ENCODE peak calls at places on chromosomes 16 and 17, in nine cellular contexts. N is astrocyte of the spinal cord, V is cardiac fibroblast, B is neural crest cell, D is fibroblast of mammary gland, G is cardiac muscle cell, C is astrocyte, M is omental fat pad, Z is mesothelial cell of epicardium. T is an unnamed sample.

GRCh38 chr17:49397586-49397985 is 17.1 kb downstream of the PHB1 start:
- DNase-seq in M (no peak), B (no peak), C (no peak), D (no peak), V (no peak), N (no peak), Z (no peak), G (no peak), T (no peak)

GRCh38 chr17:77697480-77698400 is 260.8 kb upstream of the TNRC6C start:
- DNase-seq in G (no peak), D (no peak), M (no peak), Z (peak), N (no peak), V (no peak), C (no peak), B (no peak), T (no peak)

GRCh38 chr17:77869665-77870132 is 88.8 kb upstream of the TNRC6C start:
- DNase-seq in N (no peak), Z (no peak), V (no peak), D (no peak), G (no peak), B (no peak), C (no peak), M (no peak), T (peak)

GRCh38 chr16:16120382-16121184 is 102.7 kb downstream of the ABCC6 start:
- DNase-seq in N (no peak), D (no peak), V (no peak), G (peak), Z (no peak), B (no peak), M (no peak), C (no peak), T (no peak)

GRCh38 chr16:4517812-4518211 is 20.8 kb downstream of the CDIP1 start:
- DNase-seq in V (peak), B (peak), N (peak), C (no peak), G (peak), M (no peak), Z (peak), D (peak), T (no peak)

GRCh38 chr17:8154608-8155152 is 2.5 kb upstream of the PER1 start:
- DNase-seq in D (peak), M (no peak), B (no peak), C (no peak), N (no peak), V (peak), G (no peak), Z (no peak), T (no peak)

GRCh38 chr16:13896543-13897182 is 23.3 kb upstream of the ERCC4 start:
- DNase-seq in D (peak), N (no peak), V (peak), M (no peak), Z (no peak), C (no peak), B (no peak), G (peak), T (no peak)

GRCh38 chr16:1027416-1027815 is 45.1 kb upstream of the SSTR5 start:
- DNase-seq in B (no peak), G (no peak), Z (no peak), V (no peak), C (no peak), D (no peak), M (no peak), N (no peak), T (no peak)

GRCh38 chr17:6232768-6233130 is 162.6 kb downstream of the WSCD1 start:
- DNase-seq in Z (no peak), G (no peak), C (no peak), D (no peak), B (no peak), V (no peak), N (no peak), M (no peak), T (no peak)

GRCh38 chr17:73939808-73940207 is 263.7 kb upstream of the RPL38 start:
- DNase-seq in G (no peak), C (no peak), Z (no peak), V (no peak), M (no peak), B (no peak), D (no peak), N (no peak), T (no peak)

DNA sequence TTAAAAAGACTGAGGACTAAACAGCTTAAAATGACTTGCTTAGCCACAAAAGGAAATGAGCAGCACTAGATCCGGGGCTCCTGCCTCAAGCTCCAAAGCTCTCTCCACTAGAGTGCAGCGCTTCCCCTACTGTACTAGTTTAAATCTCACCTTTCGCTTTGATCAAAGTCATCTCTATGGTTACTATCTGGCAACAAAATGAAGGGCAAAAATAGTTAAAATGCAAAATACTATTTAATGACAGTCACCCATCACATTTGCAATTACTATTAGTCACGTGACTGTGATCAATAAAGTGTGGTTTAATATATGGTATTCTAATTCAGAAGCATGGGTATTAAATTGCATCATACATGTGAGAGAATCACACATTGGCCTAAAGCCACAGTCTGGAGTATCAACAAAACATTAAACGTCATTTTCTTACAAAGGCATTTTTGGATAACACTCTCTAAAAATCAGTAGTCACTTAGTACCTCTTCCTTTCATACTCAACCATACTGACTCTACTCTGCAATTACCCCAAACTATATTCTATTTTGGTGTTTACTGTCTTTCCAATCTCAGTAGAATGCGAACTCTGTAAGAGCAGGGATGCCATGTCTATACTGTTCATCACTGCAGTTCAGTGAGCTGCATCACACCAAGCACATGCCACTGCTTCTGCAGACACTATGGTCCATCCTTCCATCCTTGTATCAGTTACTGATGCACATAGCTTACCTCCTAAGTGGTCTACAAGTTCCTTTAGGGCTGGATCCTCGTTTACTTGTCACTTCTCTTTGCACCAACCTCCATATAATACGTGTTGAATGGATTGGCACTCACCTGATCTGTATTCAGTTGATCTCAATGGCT is 6.2 kb downstream of the PSMD12 start:
- DNase-seq in M (no peak), B (no peak), V (peak), Z (no peak), D (peak), G (peak), C (no peak), N (peak), T (no peak)
- TF ChIP-seq CTCF in M (no peak), B (no peak), V (peak), Z (no peak), D (peak), G (peak), C (peak), N (peak), T (no peak)

GRCh38 chr16:55207679-55208294 is 116.2 kb upstream of the IRX6 start:
- DNase-seq in D (no peak), G (no peak), Z (no peak), B (no peak), N (no peak), C (no peak), V (no peak), M (no peak), T (no peak)
- TF ChIP-seq CTCF in D (no peak), G (no peak), Z (no peak), B (no peak), N (no peak), C (no peak), V (no peak), M (no peak), T (no peak)

GRCh38 chr17:67164298-67164697 is 80.7 kb downstream of the HELZ start:
- DNase-seq in B (no peak), D (no peak), Z (no peak), M (no peak), C (no peak), N (no peak), G (peak), V (peak), T (no peak)

GRCh38 chr17:67168485-67168884 is 76.5 kb downstream of the HELZ start:
- DNase-seq in M (no peak), C (no peak), D (no peak), Z (no peak), B (no peak), G (no peak), N (no peak), V (no peak), T (no peak)

GRCh38 chr17:67162771-67163170 is 82.2 kb downstream of the HELZ start:
- DNase-seq in Z (no peak), N (no peak), M (no peak), V (no peak), C (no peak), B (no peak), G (no peak), D (no peak), T (no peak)

GRCh38 chr17:67161573-67161972 is 83.4 kb downstream of the HELZ start:
- DNase-seq in C (no peak), Z (no peak), N (no peak), M (no peak), D (no peak), B (no peak), V (no peak), G (no peak), T (no peak)

DNA sequence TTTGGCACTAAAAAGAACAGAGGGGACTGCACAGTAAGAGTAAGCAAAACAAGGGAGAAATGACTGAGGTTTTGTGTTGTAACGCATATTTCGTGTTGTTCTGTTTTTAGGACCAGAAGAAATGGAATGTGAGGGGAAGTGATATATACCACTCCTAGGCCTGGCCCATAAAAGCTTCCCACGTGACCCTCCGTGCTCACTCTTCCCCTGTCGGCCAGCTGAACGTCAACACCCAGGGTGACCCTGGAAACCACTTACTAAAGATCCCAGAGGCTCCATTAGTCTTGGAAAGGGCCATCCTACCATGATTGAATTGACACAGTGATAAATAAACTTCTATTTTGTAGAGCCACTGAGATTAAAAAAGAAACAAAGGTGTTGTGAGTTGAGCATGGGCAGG is 79.8 kb downstream of the HELZ start:
- DNase-seq in V (peak), G (peak), B (no peak), M (no peak), N (no peak), D (no peak), C (no peak), Z (no peak), T (no peak)
- TF ChIP-seq CTCF in V (no peak), G (no peak), B (no peak), M (no peak), N (no peak), D (no peak), C (no peak), Z (no peak), T (no peak)

DNA sequence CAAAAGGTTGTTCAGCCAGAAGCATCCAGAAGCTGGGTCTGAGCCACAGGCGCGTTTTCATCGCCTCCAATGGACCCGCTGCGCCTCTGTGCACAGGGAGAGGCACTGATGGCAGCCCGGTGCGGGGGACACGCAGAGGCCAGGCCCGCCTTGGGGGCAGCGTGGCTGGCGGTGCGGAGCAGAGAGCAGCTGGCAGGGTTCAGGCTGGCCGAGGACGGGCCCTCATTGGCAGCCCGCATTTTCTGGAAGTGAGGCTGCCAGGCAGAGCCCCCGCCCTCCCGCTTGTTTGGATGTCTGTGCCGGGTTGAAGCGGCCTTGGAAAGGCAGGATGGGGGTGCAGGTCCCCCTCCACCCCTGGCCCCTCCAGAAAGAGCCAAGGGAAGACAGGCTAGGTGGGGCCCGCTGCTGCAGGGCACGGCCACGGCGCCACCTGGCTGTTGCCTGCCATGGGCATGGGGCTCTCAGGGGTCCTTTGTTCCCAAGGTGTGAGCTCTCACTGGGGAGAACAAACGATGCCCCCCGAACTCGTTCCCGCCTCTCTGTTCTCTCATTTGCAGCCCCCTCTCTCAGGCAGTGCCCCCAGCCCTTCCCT is 18.8 kb downstream of the GSE1 start:
- DNase-seq in V (no peak), N (no peak), G (no peak), B (no peak), M (no peak), D (no peak), Z (no peak), C (no peak), T (no peak)
- TF ChIP-seq CTCF in V (no peak), N (peak), G (peak), B (no peak), M (no peak), D (no peak), Z (no peak), C (no peak), T (no peak)

T was measured in GM20000.